ENCODE peak calls at places on chromosome 12, in seven cellular contexts. One of them, this sample, is unnamed.

GRCh38 chr12:85559127-85559526 is 277.1 kb downstream of the RASSF9 start:
- DNase-seq in fibroblast of pulmonary artery: no peak
- DNase-seq in ovary: no peak
- DNase-seq in pancreas: no peak
- DNase-seq in AG04450: no peak
- DNase-seq in Caco-2: no peak
- DNase-seq in MCF 10A: no peak
- DNase-seq in this sample: no peak

GRCh38 chr12:108616941-108617858 is 16.5 kb downstream of the SELPLG start:
- DNase-seq in MCF 10A: peak
- DNase-seq in Caco-2: no peak
- DNase-seq in pancreas: no peak
- DNase-seq in ovary: no peak
- DNase-seq in fibroblast of pulmonary artery: no peak
- DNase-seq in AG04450: no peak
- DNase-seq in this sample: no peak

GRCh38 chr12:49537709-49538601 is 875 bp upstream of the KCNH3 start:
- DNase-seq in AG04450: no peak
- DNase-seq in fibroblast of pulmonary artery: no peak
- DNase-seq in MCF 10A: no peak
- DNase-seq in ovary: no peak
- DNase-seq in pancreas: no peak
- DNase-seq in Caco-2: peak
- DNase-seq in this sample: peak

GRCh38 chr12:110907583-110907982 is 12.8 kb downstream of the MYL2 start:
- DNase-seq in AG04450: no peak
- DNase-seq in fibroblast of pulmonary artery: no peak
- DNase-seq in pancreas: no peak
- DNase-seq in MCF 10A: no peak
- DNase-seq in ovary: no peak
- DNase-seq in Caco-2: no peak
- DNase-seq in this sample: no peak

GRCh38 chr12:28172434-28173030 is 17.7 kb upstream of the CCDC91 start:
- DNase-seq in MCF 10A: peak
- DNase-seq in pancreas: peak
- DNase-seq in ovary: no peak
- DNase-seq in Caco-2: peak
- DNase-seq in fibroblast of pulmonary artery: peak
- DNase-seq in AG04450: peak
- DNase-seq in this sample: peak

GRCh38 chr12:105672171-105672570 is 341.7 kb downstream of the C12orf75 start:
- DNase-seq in Caco-2: no peak
- DNase-seq in pancreas: no peak
- DNase-seq in MCF 10A: no peak
- DNase-seq in AG04450: no peak
- DNase-seq in fibroblast of pulmonary artery: no peak
- DNase-seq in ovary: no peak
- DNase-seq in this sample: no peak

GRCh38 chr12:47717046-47717442 is 8.2 kb downstream of the ENDOU start:
- DNase-seq in pancreas: no peak
- DNase-seq in Caco-2: no peak
- DNase-seq in ovary: no peak
- DNase-seq in fibroblast of pulmonary artery: no peak
- DNase-seq in AG04450: no peak
- DNase-seq in MCF 10A: no peak
- DNase-seq in this sample: no peak

GRCh38 chr12:34393086-34393820 is 371.0 kb downstream of the ALG10 start:
- DNase-seq in fibroblast of pulmonary artery: no peak
- DNase-seq in MCF 10A: no peak
- DNase-seq in ovary: peak
- DNase-seq in AG04450: no peak
- DNase-seq in Caco-2: no peak
- DNase-seq in pancreas: no peak
- DNase-seq in this sample: no peak

GRCh38 chr12:51269174-51270066 is 795 bp downstream of the SMAGP start:
- DNase-seq in AG04450: no peak
- DNase-seq in MCF 10A: peak
- DNase-seq in pancreas: peak
- DNase-seq in ovary: peak
- DNase-seq in fibroblast of pulmonary artery: peak
- DNase-seq in Caco-2: peak
- DNase-seq in this sample: peak

GRCh38 chr12:114812858-114813761 is 129.1 kb upstream of the TBX3 start:
- DNase-seq in Caco-2: peak
- DNase-seq in pancreas: no peak
- DNase-seq in fibroblast of pulmonary artery: peak
- DNase-seq in ovary: no peak
- DNase-seq in AG04450: peak
- DNase-seq in MCF 10A: peak
- DNase-seq in this sample: no peak

GRCh38 chr12:106118-106561 is 39.6 kb downstream of the IQSEC3 start:
- DNase-seq in AG04450: no peak
- DNase-seq in ovary: no peak
- DNase-seq in Caco-2: peak
- DNase-seq in MCF 10A: no peak
- DNase-seq in pancreas: no peak
- DNase-seq in fibroblast of pulmonary artery: no peak
- DNase-seq in this sample: no peak

GRCh38 chr12:89129471-89129870 is 222.8 kb downstream of the DUSP6 start:
- DNase-seq in pancreas: no peak
- DNase-seq in fibroblast of pulmonary artery: no peak
- DNase-seq in ovary: no peak
- DNase-seq in AG04450: no peak
- DNase-seq in MCF 10A: no peak
- DNase-seq in Caco-2: no peak
- DNase-seq in this sample: no peak

GRCh38 chr12:124259168-124260066 is 35.5 kb upstream of the RFLNA start:
- DNase-seq in pancreas: no peak
- DNase-seq in MCF 10A: no peak
- DNase-seq in Caco-2: no peak
- DNase-seq in fibroblast of pulmonary artery: peak
- DNase-seq in AG04450: no peak
- DNase-seq in ovary: no peak
- DNase-seq in this sample: no peak

GRCh38 chr12:13436696-13437391 is 240.3 kb downstream of the EMP1 start:
- DNase-seq in Caco-2: peak
- DNase-seq in ovary: no peak
- DNase-seq in pancreas: peak
- DNase-seq in fibroblast of pulmonary artery: peak
- DNase-seq in AG04450: no peak
- DNase-seq in MCF 10A: peak
- DNase-seq in this sample: peak

GRCh38 chr12:117686911-117687377 is 281.8 kb downstream of the KSR2 start:
- DNase-seq in ovary: no peak
- DNase-seq in Caco-2: no peak
- DNase-seq in pancreas: peak
- DNase-seq in AG04450: no peak
- DNase-seq in MCF 10A: peak
- DNase-seq in fibroblast of pulmonary artery: no peak
- DNase-seq in this sample: peak

GRCh38 chr12:33330940-33331339 is 108.7 kb downstream of the SYT10 start:
- DNase-seq in fibroblast of pulmonary artery: no peak
- DNase-seq in AG04450: no peak
- DNase-seq in ovary: no peak
- DNase-seq in pancreas: no peak
- DNase-seq in Caco-2: no peak
- DNase-seq in MCF 10A: peak
- DNase-seq in this sample: peak

GRCh38 chr12:122646568-122647220 is 56.5 kb downstream of the HCAR2 start:
- DNase-seq in Caco-2: no peak
- DNase-seq in fibroblast of pulmonary artery: peak
- DNase-seq in pancreas: no peak
- DNase-seq in ovary: no peak
- DNase-seq in MCF 10A: peak
- DNase-seq in AG04450: peak
- DNase-seq in this sample: no peak

GRCh38 chr12:104805186-104805585 is 152.9 kb downstream of the SLC41A2 start:
- DNase-seq in pancreas: no peak
- DNase-seq in Caco-2: no peak
- DNase-seq in ovary: no peak
- DNase-seq in MCF 10A: no peak
- DNase-seq in fibroblast of pulmonary artery: peak
- DNase-seq in AG04450: peak
- DNase-seq in this sample: no peak

GRCh38 chr12:49917788-49918173 is 14.1 kb upstream of the FAIM2 start:
- DNase-seq in pancreas: no peak
- DNase-seq in fibroblast of pulmonary artery: no peak
- DNase-seq in ovary: peak
- DNase-seq in MCF 10A: no peak
- DNase-seq in Caco-2: no peak
- DNase-seq in AG04450: no peak
- DNase-seq in this sample: no peak

GRCh38 chr12:47876404-47876960 is 28.3 kb downstream of the VDR start:
- DNase-seq in fibroblast of pulmonary artery: no peak
- DNase-seq in Caco-2: no peak
- DNase-seq in pancreas: no peak
- DNase-seq in MCF 10A: peak
- DNase-seq in AG04450: no peak
- DNase-seq in ovary: no peak
- DNase-seq in this sample: no peak

GRCh38 chr12:69284131-69284530 is 44.8 kb downstream of the CPSF6 start:
- DNase-seq in MCF 10A: peak
- DNase-seq in pancreas: peak
- DNase-seq in AG04450: peak
- DNase-seq in ovary: peak
- DNase-seq in Caco-2: no peak
- DNase-seq in fibroblast of pulmonary artery: peak
- DNase-seq in this sample: peak

GRCh38 chr12:111067498-111067897 is 147.1 kb upstream of the MYL2 start:
- DNase-seq in AG04450: no peak
- DNase-seq in ovary: no peak
- DNase-seq in Caco-2: no peak
- DNase-seq in pancreas: no peak
- DNase-seq in MCF 10A: peak
- DNase-seq in fibroblast of pulmonary artery: no peak
- DNase-seq in this sample: no peak

GRCh38 chr12:46982629-46983392 is 96.6 kb upstream of the PCED1B start:
- DNase-seq in pancreas: no peak
- DNase-seq in Caco-2: no peak
- DNase-seq in fibroblast of pulmonary artery: no peak
- DNase-seq in MCF 10A: no peak
- DNase-seq in AG04450: no peak
- DNase-seq in ovary: no peak
- DNase-seq in this sample: no peak

GRCh38 chr12:121232977-121233627 is 23.2 kb downstream of the P2RX4 start:
- DNase-seq in MCF 10A: no peak
- DNase-seq in fibroblast of pulmonary artery: no peak
- DNase-seq in ovary: no peak
- DNase-seq in Caco-2: no peak
- DNase-seq in pancreas: no peak
- DNase-seq in AG04450: no peak
- DNase-seq in this sample: no peak
- TF ChIP-seq CTCF in MCF 10A: no peak
- TF ChIP-seq CTCF in fibroblast of pulmonary artery: no peak
- TF ChIP-seq CTCF in ovary: no peak
- TF ChIP-seq CTCF in Caco-2: no peak
- TF ChIP-seq CTCF in pancreas: no peak
- TF ChIP-seq CTCF in AG04450: no peak
- TF ChIP-seq CTCF in this sample: no peak

GRCh38 chr12:96143827-96144226 is 50.3 kb upstream of the ELK3 start:
- DNase-seq in ovary: no peak
- DNase-seq in Caco-2: no peak
- DNase-seq in fibroblast of pulmonary artery: no peak
- DNase-seq in AG04450: no peak
- DNase-seq in MCF 10A: no peak
- DNase-seq in pancreas: no peak
- DNase-seq in this sample: no peak
- TF ChIP-seq CTCF in ovary: no peak
- TF ChIP-seq CTCF in Caco-2: no peak
- TF ChIP-seq CTCF in fibroblast of pulmonary artery: no peak
- TF ChIP-seq CTCF in AG04450: no peak
- TF ChIP-seq CTCF in MCF 10A: no peak
- TF ChIP-seq CTCF in pancreas: no peak
- TF ChIP-seq CTCF in this sample: no peak

GRCh38 chr12:80413462-80413861 is 30.6 kb upstream of the PTPRQ start:
- DNase-seq in pancreas: no peak
- DNase-seq in fibroblast of pulmonary artery: no peak
- DNase-seq in Caco-2: no peak
- DNase-seq in ovary: no peak
- DNase-seq in AG04450: no peak
- DNase-seq in MCF 10A: no peak
- DNase-seq in this sample: peak
- TF ChIP-seq CTCF in pancreas: no peak
- TF ChIP-seq CTCF in fibroblast of pulmonary artery: no peak
- TF ChIP-seq CTCF in Caco-2: no peak
- TF ChIP-seq CTCF in ovary: no peak
- TF ChIP-seq CTCF in AG04450: no peak
- TF ChIP-seq CTCF in MCF 10A: no peak
- TF ChIP-seq CTCF in this sample: no peak

DNA sequence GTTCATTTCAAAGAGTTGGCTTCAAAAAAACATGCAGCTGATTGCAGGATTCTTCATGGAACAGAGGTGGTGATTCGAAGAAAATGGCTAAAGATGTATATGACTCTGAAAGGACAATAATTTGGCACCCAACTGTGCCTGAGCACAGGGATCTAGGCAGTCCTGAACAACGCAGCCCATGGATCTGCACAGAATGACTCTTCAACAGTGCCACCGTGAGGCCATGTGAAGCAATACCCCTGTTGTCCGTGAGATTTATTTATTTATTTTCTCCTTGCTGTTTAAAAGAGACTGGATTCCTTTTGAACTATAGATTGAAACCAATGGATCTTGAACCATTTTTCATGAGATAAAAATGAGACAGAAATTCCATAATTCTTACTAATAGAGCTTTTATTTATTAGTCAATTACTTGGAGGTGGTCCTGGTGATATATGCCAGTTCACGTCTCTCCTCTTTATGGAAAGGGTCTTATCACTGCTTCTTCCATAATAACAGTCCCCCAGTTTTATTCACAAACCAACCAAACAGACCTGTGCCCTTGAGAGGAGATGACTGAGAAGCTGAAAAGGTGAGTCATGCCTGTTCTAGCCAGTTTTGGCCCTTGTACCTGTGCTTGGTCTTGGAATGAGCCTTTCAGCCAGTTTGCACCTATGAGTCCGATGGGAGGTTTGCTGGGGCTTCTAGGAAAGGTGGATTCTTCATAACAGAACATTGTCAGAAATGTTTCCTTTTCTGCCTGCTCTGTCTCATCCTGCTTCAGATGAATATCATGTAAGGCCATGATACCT is 1598.3 kb downstream of the AACS start:
- DNase-seq in fibroblast of pulmonary artery: peak
- DNase-seq in MCF 10A: peak
- DNase-seq in Caco-2: peak
- DNase-seq in ovary: no peak
- DNase-seq in pancreas: no peak
- DNase-seq in AG04450: no peak
- DNase-seq in this sample: peak
- TF ChIP-seq CTCF in fibroblast of pulmonary artery: peak
- TF ChIP-seq CTCF in MCF 10A: peak
- TF ChIP-seq CTCF in Caco-2: peak
- TF ChIP-seq CTCF in ovary: no peak
- TF ChIP-seq CTCF in pancreas: no peak
- TF ChIP-seq CTCF in AG04450: no peak
- TF ChIP-seq CTCF in this sample: no peak